ENCODE peak calls at places on chromosomes 11 and 22, in six cellular contexts. F is HFF-Myc; Z is naive thymus-derived CD8-positive, alpha-beta T cell; K is M059J; Y is fibroblast of gingiva; W is hypothalamus. P is an unnamed sample.

GRCh38 chr22:45925811-45926351 is 51.1 kb downstream of the WNT7B start:
- DNase-seq in W (no peak), Y (no peak), Z (no peak), K (no peak), F (no peak), P (no peak)

GRCh38 chr11:65624931-65625627 is 9.5 kb downstream of the PCNX3 start:
- DNase-seq in F (no peak), Y (no peak), W (no peak), Z (no peak), K (no peak), P (no peak)

GRCh38 chr11:61688368-61689163 is 8.4 kb downstream of the DAGLA start:
- DNase-seq in K (peak), Y (peak), W (no peak), Z (no peak), F (no peak), P (no peak)

GRCh38 chr11:123521930-123522329 is 91.9 kb downstream of the GRAMD1B start:
- DNase-seq in Z (no peak), K (no peak), F (no peak), W (no peak), Y (no peak), P (no peak)

GRCh38 chr11:71933141-71933933 is 4.5 kb downstream of the RNF121 start:
- DNase-seq in K (no peak), Z (no peak), W (no peak), F (no peak), Y (no peak), P (no peak)

GRCh38 chr11:34492806-34493414 is 20.7 kb downstream of the ELF5 start:
- DNase-seq in K (peak), W (peak), Y (peak), Z (peak), F (peak), P (peak)

GRCh38 chr11:19929655-19930054 is 217.0 kb downstream of the NAV2 start:
- DNase-seq in K (peak), F (no peak), Y (no peak), Z (no peak), W (no peak), P (no peak)

GRCh38 chr11:116093065-116093464 is 588.9 kb upstream of the CADM1 start:
- DNase-seq in K (no peak), W (no peak), F (no peak), Y (no peak), Z (no peak), P (no peak)

GRCh38 chr11:107999759-108000455 is 8.8 kb upstream of the CUL5 start:
- DNase-seq in Z (peak), F (no peak), W (no peak), Y (no peak), K (peak), P (no peak)

GRCh38 chr11:114439229-114440120 is at the start of gene REXO2:
- DNase-seq in Z (peak), F (peak), Y (peak), W (peak), K (peak), P (peak)

GRCh38 chr11:116879789-116880402 is 42.5 kb upstream of the APOA1 start:
- DNase-seq in F (peak), W (no peak), Y (peak), Z (peak), K (peak), P (no peak)

GRCh38 chr11:118646393-118646792 is 33.1 kb downstream of the TREH start:
- DNase-seq in Y (no peak), K (no peak), F (no peak), Z (no peak), W (no peak), P (no peak)

GRCh38 chr22:50705219-50705691 is 32.6 kb downstream of the SHANK3 start:
- DNase-seq in F (peak), Y (no peak), W (peak), Z (no peak), K (no peak), P (no peak)

GRCh38 chr11:11396290-11397042 is 43.4 kb upstream of the CSNK2A3 start:
- DNase-seq in Z (no peak), F (peak), K (peak), Y (peak), W (no peak), P (no peak)

GRCh38 chr22:38989461-38989860 is 7.3 kb downstream of the APOBEC3B start:
- DNase-seq in F (no peak), W (no peak), Y (no peak), Z (no peak), K (no peak), P (no peak)

GRCh38 chr11:71364176-71364671 is 84.0 kb downstream of the DHCR7 start:
- DNase-seq in Y (no peak), W (no peak), K (no peak), Z (no peak), F (no peak), P (no peak)

GRCh38 chr11:4544891-4545290 is at the start of gene OR52M1:
- DNase-seq in W (no peak), K (no peak), Z (no peak), Y (no peak), F (no peak), P (no peak)

GRCh38 chr11:117866526-117866925 is 9.9 kb downstream of the FXYD6 start:
- DNase-seq in K (no peak), F (no peak), Y (no peak), Z (no peak), W (no peak), P (no peak)

GRCh38 chr11:75288846-75289760 is 48.5 kb downstream of the TPBGL start:
- DNase-seq in F (no peak), K (no peak), Z (no peak), W (no peak), Y (peak), P (no peak)

GRCh38 chr11:107689317-107690202 is 22.3 kb downstream of the SLN start:
- DNase-seq in Y (peak), K (peak), Z (peak), W (peak), F (no peak), P (peak)

GRCh38 chr22:46491936-46492335 is 45.5 kb downstream of the CELSR1 start:
- DNase-seq in Y (no peak), K (no peak), W (no peak), Z (no peak), F (no peak), P (no peak)

GRCh38 chr11:95156133-95156731 is 66.6 kb downstream of the ENDOD1 start:
- DNase-seq in F (no peak), W (no peak), K (no peak), Z (no peak), Y (no peak), P (no peak)

GRCh38 chr11:106463154-106463553 is 385.7 kb downstream of the AASDHPPT start:
- DNase-seq in Y (no peak), Z (no peak), F (no peak), K (no peak), W (no peak), P (no peak)

GRCh38 chr22:36824655-36825054 is 7.8 kb upstream of the PVALB start:
- DNase-seq in Y (no peak), K (no peak), W (no peak), Z (no peak), F (no peak), P (no peak)

GRCh38 chr11:67504023-67504949 is 877 bp downstream of the PITPNM1 start:
- DNase-seq in K (peak), Z (peak), Y (peak), F (no peak), W (no peak), P (no peak)

GRCh38 chr22:19495562-19496323 is 16.0 kb downstream of the CDC45 start:
- DNase-seq in Z (peak), W (no peak), F (no peak), K (peak), Y (peak), P (no peak)

GRCh38 chr11:59822989-59823566 is 12.5 kb upstream of the MRPL16 start:
- DNase-seq in K (peak), Z (peak), W (no peak), Y (peak), F (no peak), P (no peak)

GRCh38 chr11:95487391-95487790 is 256.4 kb upstream of the SESN3 start:
- DNase-seq in Z (no peak), F (no peak), Y (no peak), W (no peak), K (no peak), P (no peak)

P was measured in omental fat pad.